ENCODE peak calls at places on chromosome X, in nine cellular contexts. S is Jurkat, Clone E6-1; W is nucleus accumbens; G is NCI-H345; L is bronchial epithelial cell; U is HT-29; C is amniotic epithelial cell; O is NCI-H524 treated with DMSO at 0.1 percent for 48 hours; R is NCI-H1092 treated with DMSO at 0.1 percent for 48 hours. X is an unnamed sample.

GRCh38 chrX:9465380-9466114 is 689 bp downstream of the TBL1X start:
- DNase-seq in S (no peak), W (peak), G (no peak), L (no peak), U (no peak), C (no peak), O (no peak), R (no peak), X (no peak)

GRCh38 chrX:1511829-1512228 is 25.2 kb downstream of the P2RY8 start:
- DNase-seq in S (no peak), W (no peak), G (no peak), L (no peak), U (no peak), C (no peak), O (no peak), R (no peak), X (no peak)

GRCh38 chrX:115559672-115560071 is 1.3 kb upstream of the PLS3 start:
- DNase-seq in S (no peak), W (no peak), G (no peak), L (no peak), U (peak), C (no peak), O (no peak), R (no peak), X (no peak)

GRCh38 chrX:17474892-17475291 is 99.9 kb downstream of the NHS start:
- DNase-seq in S (no peak), W (no peak), G (no peak), L (peak), U (no peak), C (no peak), O (no peak), R (no peak), X (no peak)

GRCh38 chrX:20252392-20253231 is 14.1 kb downstream of the RPS6KA3 start:
- DNase-seq in S (peak), W (no peak), G (no peak), L (peak), U (peak), C (no peak), O (no peak), R (peak), X (no peak)

GRCh38 chrX:139120760-139121159 is 409.2 kb upstream of the FGF13 start:
- DNase-seq in S (no peak), W (no peak), G (no peak), L (peak), U (no peak), C (no peak), O (no peak), R (no peak), X (no peak)

GRCh38 chrX:17412692-17413091 is 37.7 kb downstream of the NHS start:
- DNase-seq in S (no peak), W (no peak), G (no peak), L (peak), U (peak), C (no peak), O (no peak), R (no peak), X (peak)

GRCh38 chrX:107731831-107732502 is 43.6 kb downstream of the TSC22D3 start:
- DNase-seq in S (no peak), W (peak), G (peak), L (peak), U (peak), C (peak), O (peak), R (peak), X (no peak)

GRCh38 chrX:107675823-107676555 is 47.7 kb downstream of the PRPS1 start:
- DNase-seq in S (no peak), W (no peak), G (peak), L (no peak), U (peak), C (peak), O (no peak), R (no peak), X (no peak)

GRCh38 chrX:15269618-15270521 is at the start of gene ASB9:
- DNase-seq in S (peak), W (no peak), G (no peak), L (peak), U (peak), C (peak), O (no peak), R (no peak), X (peak)

GRCh38 chrX:39903937-39904336 is 193.8 kb downstream of the BCOR start:
- DNase-seq in S (no peak), W (no peak), G (no peak), L (peak), U (no peak), C (peak), O (no peak), R (no peak), X (no peak)

GRCh38 chrX:23785564-23785963 is 2.6 kb downstream of the SAT1 start:
- DNase-seq in S (no peak), W (no peak), G (no peak), L (no peak), U (no peak), C (peak), O (no peak), R (no peak), X (no peak)

GRCh38 chrX:27619975-27620374 is 29.8 kb downstream of the DCAF8L2 start:
- DNase-seq in S (no peak), W (no peak), G (no peak), L (peak), U (peak), C (peak), O (no peak), R (no peak), X (no peak)